ENCODE peak calls at places on chromosomes 13 and 19, in eight cellular contexts. H is esophagus squamous epithelium, P is AG10803, M is neural progenitor cell, B is mucosa of descending colon, A is brain microvascular endothelial cell, X is dorsolateral prefrontal cortex, Y is right lobe of liver. C is an unnamed sample.

GRCh38 chr19:4889034-4889825 is 13.5 kb downstream of the ARRDC5 start:
- DNase-seq in X (no peak), B (no peak), Y (no peak), P (peak), A (peak), H (no peak), M (no peak), C (no peak)

GRCh38 chr13:100646030-100646673 is 28.4 kb downstream of the TMTC4 start:
- DNase-seq in B (no peak), H (no peak), A (peak), Y (no peak), X (peak), P (peak), M (peak), C (no peak)

GRCh38 chr19:54481326-54481930 is 8.3 kb upstream of the CDC42EP5 start:
- DNase-seq in X (no peak), Y (no peak), A (no peak), H (no peak), M (peak), B (no peak), P (peak), C (no peak)

GRCh38 chr19:33689886-33690285 is 68.1 kb downstream of the CHST8 start:
- DNase-seq in H (no peak), M (no peak), Y (no peak), A (no peak), P (no peak), X (no peak), B (no peak), C (no peak)

GRCh38 chr19:17075860-17076538 is 422 bp downstream of the MYO9B start:
- DNase-seq in P (no peak), H (no peak), B (peak), X (peak), Y (peak), A (peak), M (peak), C (peak)

GRCh38 chr13:96053003-96053703 is at the start of gene UGGT2:
- DNase-seq in Y (peak), P (peak), X (peak), H (peak), M (peak), A (peak), B (peak), C (peak)

GRCh38 chr19:46015961-46016425 is 6.9 kb downstream of the PGLYRP1 start:
- DNase-seq in M (peak), X (no peak), P (no peak), A (no peak), B (peak), Y (peak), H (no peak), C (no peak)

GRCh38 chr13:106233336-106233735 is 302.1 kb downstream of the EFNB2 start:
- DNase-seq in P (no peak), A (no peak), X (no peak), B (no peak), Y (no peak), H (no peak), M (no peak), C (no peak)

GRCh38 chr13:72397265-72397664 is 330.2 kb downstream of the MZT1 start:
- DNase-seq in B (no peak), M (peak), A (no peak), H (no peak), X (no peak), Y (no peak), P (no peak), C (no peak)

GRCh38 chr19:56995298-56995697 is 124.5 kb upstream of the USP29 start:
- DNase-seq in P (no peak), B (no peak), Y (no peak), H (no peak), M (no peak), A (no peak), X (no peak), C (no peak)

GRCh38 chr19:12938536-12939291 is at the start of gene CALR:
- DNase-seq in M (peak), P (peak), X (no peak), A (no peak), Y (no peak), H (no peak), B (no peak), C (no peak)

GRCh38 chr13:74452176-74452575 is 318.0 kb upstream of the KLF12 start:
- DNase-seq in P (no peak), B (no peak), H (no peak), Y (no peak), X (no peak), A (peak), M (no peak), C (no peak)

GRCh38 chr13:102903659-102904407 is 58.0 kb downstream of the ERCC5 start:
- DNase-seq in A (peak), B (no peak), P (peak), Y (no peak), H (no peak), X (no peak), M (peak), C (no peak)

GRCh38 chr19:13428352-13428751 is 77.9 kb downstream of the CACNA1A start:
- DNase-seq in P (peak), M (no peak), X (no peak), A (peak), H (no peak), Y (no peak), B (no peak), C (no peak)

GRCh38 chr19:21833733-21834132 is 2.2 kb downstream of the ZNF43 start:
- DNase-seq in P (no peak), B (no peak), M (no peak), H (no peak), A (no peak), Y (no peak), X (no peak), C (no peak)

GRCh38 chr19:11849264-11849615 is 714 bp downstream of the ZNF439 start:
- DNase-seq in P (peak), H (no peak), A (no peak), B (no peak), Y (no peak), X (no peak), M (no peak), C (no peak)

GRCh38 chr19:3178377-3178972 is at the start of gene S1PR4:
- DNase-seq in B (peak), Y (peak), A (no peak), H (no peak), M (no peak), X (no peak), P (no peak), C (no peak)
- H3K4me3 ChIP-seq in B (peak), Y (peak), A (no peak), H (peak), M (no peak), X (no peak), P (no peak), C (no peak)

GRCh38 chr19:19121371-19121770 is 16.9 kb downstream of the TMEM161A start:
- DNase-seq in M (no peak), H (no peak), A (no peak), X (no peak), B (no peak), Y (no peak), P (no peak), C (no peak)

GRCh38 chr19:19122902-19123301 is 15.4 kb downstream of the TMEM161A start:
- DNase-seq in Y (no peak), P (no peak), B (no peak), H (no peak), A (no peak), M (no peak), X (no peak), C (no peak)

GRCh38 chr19:19123386-19123785 is 14.9 kb downstream of the TMEM161A start:
- DNase-seq in P (no peak), X (no peak), H (no peak), M (no peak), Y (no peak), A (no peak), B (no peak), C (no peak)

GRCh38 chr19:19119325-19120237 is 18.7 kb downstream of the TMEM161A start:
- DNase-seq in B (no peak), Y (no peak), X (no peak), H (no peak), M (no peak), A (no peak), P (no peak), C (no peak)

DNA sequence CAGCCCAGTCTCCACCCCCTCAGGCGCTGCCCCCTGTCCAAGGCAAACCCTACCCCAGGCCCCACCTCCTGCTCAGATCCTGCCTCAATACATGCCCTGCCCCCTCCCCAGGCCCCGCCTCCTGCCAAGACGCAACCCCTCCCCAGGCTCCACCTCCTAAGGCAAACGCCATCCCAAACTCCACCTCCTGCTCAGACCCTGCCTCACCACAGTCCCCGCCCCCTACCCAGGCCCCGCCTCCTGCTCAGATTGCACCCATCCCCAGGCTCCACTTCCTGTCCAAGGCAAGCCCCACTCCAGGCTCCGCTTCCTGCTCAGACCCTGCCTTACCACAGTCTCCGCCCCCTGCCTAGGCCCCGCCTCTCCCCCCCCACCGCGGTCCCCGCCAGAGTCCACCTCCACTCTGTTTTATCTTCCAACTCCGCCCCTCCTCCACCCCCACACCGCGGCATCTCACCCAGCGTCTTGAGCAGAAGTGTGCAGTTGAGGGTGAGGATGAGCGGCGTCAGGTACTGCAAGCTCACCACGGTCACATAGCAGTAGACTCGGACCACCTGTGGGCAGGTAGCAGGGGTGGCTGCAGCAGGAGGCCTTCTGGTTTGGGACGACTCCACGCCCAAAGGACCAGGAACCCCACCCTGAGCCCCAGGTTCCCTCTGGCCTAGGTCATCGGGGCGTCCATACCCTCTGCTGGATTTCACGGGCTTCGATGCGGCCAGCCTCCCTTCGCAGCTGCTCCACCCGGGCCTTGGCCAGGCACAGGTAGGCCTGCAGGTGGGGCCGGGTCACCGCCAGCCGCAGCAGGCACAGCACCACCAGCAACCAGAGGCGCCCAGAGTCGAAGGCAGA is 17.7 kb downstream of the TMEM161A start:
- DNase-seq in X (no peak), M (peak), P (peak), Y (peak), B (no peak), A (peak), H (no peak), C (no peak)
- TF ChIP-seq CTCF in X (no peak), M (no peak), P (no peak), Y (no peak), B (no peak), A (no peak), H (no peak), C (no peak)

DNA sequence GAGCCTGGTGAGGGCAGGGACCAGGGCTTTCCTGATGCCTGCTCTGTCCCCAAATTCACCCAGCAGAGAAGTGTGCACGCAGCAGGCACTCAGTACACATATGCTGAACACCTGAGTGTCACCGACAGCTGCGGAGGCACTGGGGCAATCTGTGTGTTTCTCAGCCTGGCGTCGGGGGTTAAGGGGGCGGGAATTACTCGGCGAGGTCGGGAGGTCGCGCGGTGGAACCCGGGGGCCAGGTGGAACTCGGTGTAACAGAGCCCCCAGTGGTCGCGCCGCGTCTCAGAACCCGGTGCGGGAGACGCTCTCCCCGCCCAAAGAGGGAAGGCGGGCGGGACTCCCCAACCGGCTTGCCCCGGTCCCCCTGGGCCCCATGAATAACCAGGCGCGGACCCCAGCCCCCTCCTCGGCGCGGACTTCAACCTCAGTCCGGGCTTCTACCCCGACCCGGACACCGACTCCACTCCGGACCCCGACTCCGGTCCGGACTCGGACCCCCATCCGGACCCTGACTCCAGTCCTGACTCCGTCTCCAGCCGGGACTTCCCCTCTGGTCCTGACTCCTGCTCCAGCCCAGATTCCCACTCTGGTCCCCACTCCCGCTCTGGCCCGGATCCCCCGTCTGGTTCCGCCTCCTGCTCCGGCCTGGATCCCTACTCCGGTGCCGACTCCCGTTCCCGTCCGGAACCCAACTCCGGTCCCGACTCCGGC is at the start of gene SELENOV:
- DNase-seq in B (no peak), Y (peak), H (no peak), A (no peak), M (peak), X (no peak), P (no peak), C (no peak)
- H3K4me3 ChIP-seq in B (no peak), Y (no peak), H (peak), A (no peak), M (peak), X (peak), P (no peak), C (no peak)

GRCh38 chr13:79646880-79647279 is 165.9 kb downstream of the NDFIP2 start:
- DNase-seq in P (no peak), Y (no peak), B (no peak), A (no peak), H (no peak), X (no peak), M (no peak), C (no peak)

GRCh38 chr13:79645569-79645968 is 164.6 kb downstream of the NDFIP2 start:
- DNase-seq in H (no peak), Y (no peak), M (no peak), B (no peak), A (no peak), P (no peak), X (no peak), C (no peak)

GRCh38 chr13:79647518-79647917 is 166.6 kb downstream of the NDFIP2 start:
- DNase-seq in H (no peak), X (no peak), Y (no peak), B (no peak), P (no peak), M (no peak), A (no peak), C (no peak)

GRCh38 chr13:79637086-79637763 is 156.3 kb downstream of the NDFIP2 start:
- DNase-seq in B (no peak), A (no peak), P (no peak), M (no peak), X (no peak), Y (no peak), H (no peak), C (no peak)

GRCh38 chr13:79642596-79642995 is 161.6 kb downstream of the NDFIP2 start:
- DNase-seq in P (peak), Y (no peak), B (no peak), H (no peak), A (no peak), X (no peak), M (no peak), C (no peak)
- TF ChIP-seq CTCF in P (peak), Y (no peak), B (no peak), H (no peak), A (no peak), X (no peak), M (peak), C (no peak)

DNA sequence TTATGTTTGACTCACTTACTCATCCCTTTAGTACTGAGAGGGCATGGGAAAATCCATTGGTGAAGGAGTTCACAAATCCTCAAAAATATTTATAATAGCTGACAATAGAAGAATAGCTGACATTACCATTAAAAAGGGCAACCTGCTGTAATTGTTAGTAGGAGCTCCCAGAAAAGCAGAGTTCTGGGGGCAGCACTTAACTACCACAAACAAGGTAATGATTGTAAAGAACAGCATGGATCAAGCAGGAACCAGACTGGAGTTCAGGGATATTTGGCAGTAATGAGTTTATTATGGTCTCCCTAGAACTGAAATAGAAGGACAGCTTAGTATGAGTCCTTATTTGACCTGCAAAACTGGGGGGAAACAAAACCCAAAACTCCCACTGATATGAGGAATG is 285.9 kb upstream of the KLHL1 start:
- DNase-seq in Y (no peak), X (no peak), H (no peak), P (no peak), B (no peak), A (no peak), M (peak), C (no peak)
- H3K4me3 ChIP-seq in Y (no peak), X (no peak), H (no peak), P (no peak), B (no peak), A (no peak), M (no peak), C (no peak)

DNA sequence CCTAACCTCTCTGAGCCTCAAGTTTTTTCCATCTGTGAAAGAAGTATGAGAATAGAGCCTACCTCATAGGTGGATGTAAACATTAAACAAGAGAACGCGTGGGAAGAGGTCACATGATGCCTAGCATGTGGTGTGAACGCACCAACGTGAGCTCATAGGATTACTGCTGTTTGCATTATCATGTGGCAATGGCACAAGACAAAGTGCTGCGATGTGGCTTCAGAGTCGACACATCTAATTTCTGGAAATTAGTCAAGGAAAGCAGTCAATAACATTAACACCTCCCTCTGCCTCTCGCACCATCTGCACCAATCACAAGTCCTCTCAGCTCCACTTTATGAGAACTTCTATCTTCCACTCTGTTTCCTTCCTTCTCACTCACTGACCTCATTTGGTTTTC is 489.7 kb downstream of the COG6 start:
- DNase-seq in H (no peak), A (no peak), Y (no peak), P (no peak), M (no peak), B (no peak), X (no peak), C (no peak)
- TF ChIP-seq CTCF in H (no peak), A (no peak), Y (no peak), P (no peak), M (no peak), B (no peak), X (no peak), C (no peak)

DNA sequence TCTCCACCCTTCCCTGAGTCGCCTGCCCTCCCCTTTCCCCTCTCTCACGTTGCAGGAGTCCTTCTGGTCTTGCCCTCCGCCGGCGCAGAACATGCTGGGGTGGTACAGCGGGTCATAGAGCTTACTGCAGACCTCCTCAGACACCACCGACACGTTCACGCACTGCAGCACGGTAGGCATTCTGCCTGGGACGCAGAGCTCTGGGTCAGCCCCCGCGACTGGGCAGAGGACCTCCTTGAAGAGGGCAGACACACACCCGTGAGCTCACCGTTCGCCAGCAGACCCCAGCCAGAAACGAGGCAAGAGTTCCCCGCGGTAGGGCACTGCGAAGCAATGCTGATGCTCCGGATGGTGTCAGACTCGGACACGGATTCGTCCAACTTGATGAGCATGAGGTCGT is 2.9 kb downstream of the KLK4 start:
- DNase-seq in A (no peak), P (no peak), M (no peak), Y (no peak), H (no peak), B (no peak), X (no peak), C (no peak)
- H3K4me3 ChIP-seq in A (no peak), P (no peak), M (no peak), Y (no peak), H (no peak), B (no peak), X (no peak), C (no peak)

GRCh38 chr19:29591670-29592069 is 14.4 kb upstream of the POP4 start:
- DNase-seq in H (no peak), Y (no peak), A (no peak), B (no peak), X (no peak), M (no peak), P (no peak), C (no peak)
- TF ChIP-seq CTCF in H (no peak), Y (no peak), A (no peak), B (no peak), X (no peak), M (no peak), P (no peak), C (no peak)

C was measured in lower leg skin.